ENCODE peak calls at places on chromosomes 16 and 17, in six cellular contexts. L is heart left ventricle; O is fibroblast of lung; C is CD4-positive, CD25-positive, alpha-beta regulatory T cell; K is ovary; U is GM23338. F is an unnamed sample. For H3K36me3, the result is how much of the 10 kb centered on the place peaks cover.

GRCh38 chr16:3459401-3460090 is 16.1 kb downstream of the NAA60 start:
- DNase-seq in O (no peak), C (peak), K (no peak), L (no peak), U (peak), F (no peak)

GRCh38 chr17:47238321-47239010 is 15.2 kb upstream of the ITGB3 start:
- DNase-seq in O (no peak), K (no peak), U (no peak), L (no peak), C (no peak), F (no peak)

GRCh38 chr17:75288784-75289121 is 480 bp downstream of the SLC25A19 start:
- DNase-seq in K (no peak), C (no peak), U (peak), O (no peak), L (no peak), F (peak)

GRCh38 chr16:51875834-51876725 is 670.9 kb downstream of the TOX3 start:
- DNase-seq in O (no peak), K (no peak), C (no peak), L (no peak), U (no peak), F (peak)

GRCh38 chr17:78034429-78035091 is 76.1 kb downstream of the TNRC6C start:
- DNase-seq in U (no peak), O (no peak), L (no peak), K (no peak), C (no peak), F (no peak)

GRCh38 chr17:60305141-60305540 is 86.8 kb downstream of the USP32 start:
- DNase-seq in O (no peak), C (peak), U (peak), L (no peak), K (no peak), F (no peak)

GRCh38 chr16:85365120-85365519 is 248.0 kb upstream of the GSE1 start:
- DNase-seq in L (no peak), C (no peak), K (no peak), U (no peak), O (no peak), F (no peak)

GRCh38 chr16:85872666-85873561 is 26.0 kb upstream of the IRF8 start:
- DNase-seq in C (no peak), K (no peak), U (no peak), L (no peak), O (no peak), F (no peak)

GRCh38 chr17:80228477-80228876 is 8.2 kb downstream of the SLC26A11 start:
- DNase-seq in C (no peak), U (no peak), L (no peak), K (no peak), O (no peak), F (no peak)

GRCh38 chr16:3577302-3577752 is at the start of gene NLRC3:
- DNase-seq in C (peak), L (no peak), K (no peak), O (no peak), U (no peak), F (no peak)

GRCh38 chr16:17571499-17572093 is 100.8 kb upstream of the XYLT1 start:
- DNase-seq in U (no peak), K (no peak), C (no peak), O (no peak), L (no peak), F (no peak)

GRCh38 chr17:58630883-58631522 is 60.8 kb downstream of the TEX14 start:
- DNase-seq in K (peak), C (no peak), U (peak), L (no peak), O (no peak), F (peak)

GRCh38 chr17:48153711-48154642 is 46.4 kb downstream of the SNX11 start:
- DNase-seq in U (peak), L (no peak), O (peak), C (peak), K (no peak), F (peak)

GRCh38 chr16:20004931-20005330 is 68.8 kb downstream of the GPR139 start:
- DNase-seq in U (peak), L (no peak), O (no peak), K (no peak), C (no peak), F (no peak)

GRCh38 chr17:48102700-48103378 is 1.6 kb upstream of the CBX1 start:
- DNase-seq in U (no peak), O (no peak), L (no peak), C (peak), K (no peak), F (peak)

GRCh38 chr16:77937473-77938195 is 84.7 kb upstream of the CLEC3A start:
- DNase-seq in U (no peak), O (no peak), L (no peak), K (no peak), C (no peak), F (no peak)

GRCh38 chr16:15672514-15673167 is 22.6 kb downstream of the NDE1 start:
- DNase-seq in K (peak), C (peak), U (peak), O (peak), L (peak), F (no peak)

GRCh38 chr16:85563515-85564276 is 49.4 kb upstream of the GSE1 start:
- DNase-seq in U (no peak), O (peak), K (peak), L (peak), C (no peak), F (no peak)

GRCh38 chr17:8803531-8804416 is 4.6 kb upstream of the MFSD6L start:
- DNase-seq in K (no peak), U (peak), C (peak), O (no peak), L (no peak), F (no peak)

GRCh38 chr16:86664518-86665318 is 86.4 kb downstream of the FOXL1 start:
- DNase-seq in C (peak), O (peak), U (no peak), K (no peak), L (no peak), F (peak)

GRCh38 chr17:83053021-83053778 is 26.2 kb upstream of the METRNL start:
- DNase-seq in C (no peak), K (peak), O (peak), U (no peak), L (peak), F (no peak)

GRCh38 chr17:31415640-31416502 is 24.4 kb downstream of the RAB11FIP4 start:
- DNase-seq in L (no peak), C (no peak), K (no peak), O (no peak), U (no peak), F (no peak)

GRCh38 chr16:15770107-15770506 is 86.7 kb downstream of the MYH11 start:
- DNase-seq in C (no peak), K (peak), O (no peak), U (no peak), L (no peak), F (no peak)

GRCh38 chr16:16830973-16831372 is 452.0 kb downstream of the NPIPA7 start:
- DNase-seq in K (no peak), L (no peak), U (no peak), O (no peak), C (no peak), F (no peak)

GRCh38 chr16:3101018-3101840 is 2.1 kb upstream of the ZSCAN10 start:
- DNase-seq in O (peak), U (peak), L (no peak), C (peak), K (no peak), F (no peak)

GRCh38 chr17:16488572-16488997 is 3.4 kb downstream of the LRRC75A start:
- DNase-seq in L (no peak), K (no peak), C (no peak), O (no peak), U (peak), F (peak)

GRCh38 chr17:41905172-41905571 is 13.6 kb downstream of the ACLY start:
- DNase-seq in C (no peak), U (no peak), K (no peak), O (no peak), L (no peak), F (no peak)
- H3K36me3 ChIP-seq in C (half or more), U (half or more), K (under half), O (under half), L (half or more), F (half or more)

DNA sequence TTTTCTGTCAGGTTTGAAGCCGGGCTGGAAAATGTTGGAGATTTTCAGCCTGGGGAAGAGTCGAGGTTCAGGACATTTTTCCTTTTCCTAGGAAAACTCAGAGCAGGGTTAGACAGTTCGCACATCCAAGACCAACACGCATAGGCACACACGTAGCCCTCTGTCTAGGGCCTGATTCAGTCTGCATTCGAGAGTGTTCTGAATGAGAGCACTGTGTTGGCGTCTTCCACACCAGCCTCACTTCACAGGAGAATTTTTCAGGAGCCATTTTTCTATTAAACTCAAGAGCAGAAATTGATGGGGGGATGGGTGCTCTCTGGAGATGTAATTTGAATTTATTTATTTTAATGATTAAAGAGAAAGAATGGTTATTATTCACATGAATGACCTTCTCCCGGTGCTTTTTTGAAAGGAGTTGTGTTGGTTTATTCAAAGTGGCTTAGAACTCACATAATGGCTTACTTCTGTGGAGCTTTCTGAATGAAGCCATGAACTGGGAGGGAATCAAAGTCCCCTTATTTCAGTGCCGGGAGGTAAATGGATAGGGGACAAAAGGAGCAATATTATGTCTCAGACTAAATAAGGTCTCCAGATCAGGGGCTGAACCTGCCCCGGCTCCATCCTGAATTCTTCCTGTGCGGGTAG is 194.3 kb downstream of the CCDC182 start:
- DNase-seq in C (no peak), O (no peak), U (no peak), L (no peak), K (no peak), F (no peak)
- H3K27ac ChIP-seq in C (no peak), O (no peak), U (no peak), L (no peak), K (no peak), F (no peak)

DNA sequence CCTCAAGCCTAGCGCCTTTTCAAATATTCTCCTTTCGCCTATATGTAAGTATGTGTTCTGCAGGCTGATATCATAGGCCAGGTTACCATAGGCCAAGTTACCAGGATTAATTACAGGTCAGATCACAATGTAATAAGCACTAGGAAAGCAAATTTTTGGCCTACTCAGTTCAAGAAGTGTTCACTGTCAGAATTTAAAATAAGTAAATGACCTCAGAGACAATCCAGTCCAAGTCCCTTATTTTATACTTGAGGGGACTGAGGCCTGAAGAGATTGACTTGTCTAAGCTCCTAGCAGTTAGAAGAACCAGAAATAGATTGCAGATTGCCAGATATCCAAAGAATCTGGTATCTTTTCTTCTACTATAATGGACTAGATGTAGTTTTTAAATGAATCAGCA is 6.7 kb downstream of the EME1 start:
- DNase-seq in O (no peak), L (no peak), C (no peak), U (no peak), K (no peak), F (no peak)
- H3K36me3 ChIP-seq in O (under half), L (under half), C (under half), U (under half), K (under half), F (under half)

GRCh38 chr16:57255686-57256415 is 10.8 kb downstream of the ARL2BP start:
- DNase-seq in O (no peak), U (no peak), C (no peak), K (no peak), L (peak), F (no peak)

GRCh38 chr16:57256601-57257395 is 11.7 kb downstream of the ARL2BP start:
- DNase-seq in O (no peak), K (no peak), L (peak), U (no peak), C (no peak), F (no peak)

GRCh38 chr16:57253410-57253927 is 8.4 kb downstream of the ARL2BP start:
- DNase-seq in L (no peak), O (no peak), U (no peak), C (no peak), K (no peak), F (no peak)

GRCh38 chr16:57251352-57251751 is 6.3 kb downstream of the ARL2BP start:
- DNase-seq in C (no peak), L (no peak), U (no peak), O (no peak), K (no peak), F (no peak)

DNA sequence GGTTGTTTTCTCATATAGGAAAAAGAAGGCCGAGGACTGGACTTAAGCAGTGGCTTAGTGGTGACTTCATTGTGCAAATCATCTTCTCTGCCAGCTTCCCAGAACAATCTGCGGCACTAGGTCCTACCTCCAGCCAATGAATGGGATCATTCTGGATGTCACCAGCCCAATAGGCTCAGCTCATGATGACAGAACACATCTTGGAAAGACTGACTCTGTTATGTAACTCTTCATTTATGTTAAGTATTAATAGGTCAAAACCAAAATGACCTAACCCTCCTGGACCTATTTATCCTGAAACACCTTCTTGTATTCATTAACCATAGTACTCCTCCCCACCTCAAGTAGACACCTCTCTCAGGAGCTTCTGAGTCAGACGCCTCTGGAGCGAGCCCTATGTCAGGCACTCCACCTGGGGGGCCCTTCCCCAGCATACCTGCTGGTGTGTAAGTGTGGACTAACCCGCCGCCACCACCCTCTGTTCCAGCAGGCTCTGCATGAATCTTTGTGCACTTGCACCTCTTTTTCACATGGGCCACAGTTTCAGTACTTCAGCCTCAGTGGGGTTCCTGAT is 7.2 kb downstream of the ARL2BP start:
- DNase-seq in L (peak), C (no peak), O (no peak), U (no peak), K (no peak), F (no peak)
- H3K27ac ChIP-seq in L (no peak), C (no peak), O (no peak), U (no peak), K (no peak), F (no peak)

DNA sequence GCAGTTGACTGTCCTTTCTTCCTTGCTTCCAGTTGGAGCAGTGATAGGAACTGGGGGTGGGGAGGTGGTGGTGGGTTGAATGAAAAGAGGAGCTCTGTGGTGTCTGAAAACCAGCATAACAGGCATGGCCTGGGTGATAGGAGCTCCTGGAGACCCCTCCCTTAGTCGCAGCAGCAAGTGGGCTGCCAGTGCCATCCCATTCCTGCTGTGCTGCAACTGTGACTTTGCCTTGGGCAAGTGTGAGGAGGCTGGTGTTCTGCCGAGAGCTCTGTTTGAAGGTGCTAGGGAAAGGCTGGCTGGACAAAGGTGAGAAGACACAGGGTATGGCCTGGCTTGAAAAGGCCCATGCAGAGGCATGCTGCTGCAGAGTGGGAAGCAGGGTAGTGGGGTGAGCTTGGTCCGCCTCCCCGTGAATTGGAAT is 2.7 kb upstream of the CDK5R1 start:
- DNase-seq in K (peak), U (no peak), C (no peak), L (no peak), O (no peak), F (no peak)
- H3K36me3 ChIP-seq in K (under half), U (under half), C (under half), L (under half), O (under half), F (under half)

GRCh38 chr17:68909066-68909465 is 46.1 kb downstream of the ABCA8 start:
- DNase-seq in U (no peak), K (peak), C (no peak), O (peak), L (no peak), F (no peak)

GRCh38 chr17:68910789-68911431 is 44.3 kb downstream of the ABCA8 start:
- DNase-seq in L (no peak), C (no peak), O (no peak), U (no peak), K (no peak), F (no peak)

GRCh38 chr17:68906638-68907037 is 48.6 kb downstream of the ABCA8 start:
- DNase-seq in L (no peak), U (peak), K (no peak), O (peak), C (no peak), F (no peak)

GRCh38 chr17:68908045-68908444 is 47.1 kb downstream of the ABCA8 start:
- DNase-seq in C (no peak), O (no peak), L (no peak), K (no peak), U (no peak), F (no peak)

DNA sequence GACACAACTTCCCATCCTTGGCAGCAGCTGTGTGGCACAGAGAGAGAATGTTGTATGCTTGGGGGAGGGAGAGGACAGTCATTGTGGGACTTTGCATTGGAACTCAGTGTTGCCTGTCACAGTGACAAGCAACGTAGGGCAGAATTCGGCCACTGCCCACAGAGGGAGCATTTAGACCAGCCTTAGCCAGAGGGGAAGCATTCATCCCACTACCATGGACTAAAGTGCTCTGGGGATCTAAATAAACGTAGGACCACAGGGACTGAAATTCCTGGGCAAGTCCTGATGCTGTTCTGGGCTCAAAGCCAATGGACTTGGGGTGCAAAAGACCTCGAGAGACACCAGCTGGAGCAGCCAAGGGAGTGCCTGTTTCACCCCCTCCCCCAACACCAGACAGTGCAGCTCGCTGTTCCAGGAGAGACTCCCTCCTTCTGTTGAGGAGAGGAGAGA is 44.9 kb downstream of the ABCA8 start:
- DNase-seq in O (peak), C (no peak), K (peak), L (no peak), U (peak), F (no peak)
- H3K27ac ChIP-seq in O (peak), C (no peak), K (peak), L (peak), U (no peak), F (no peak)

DNA sequence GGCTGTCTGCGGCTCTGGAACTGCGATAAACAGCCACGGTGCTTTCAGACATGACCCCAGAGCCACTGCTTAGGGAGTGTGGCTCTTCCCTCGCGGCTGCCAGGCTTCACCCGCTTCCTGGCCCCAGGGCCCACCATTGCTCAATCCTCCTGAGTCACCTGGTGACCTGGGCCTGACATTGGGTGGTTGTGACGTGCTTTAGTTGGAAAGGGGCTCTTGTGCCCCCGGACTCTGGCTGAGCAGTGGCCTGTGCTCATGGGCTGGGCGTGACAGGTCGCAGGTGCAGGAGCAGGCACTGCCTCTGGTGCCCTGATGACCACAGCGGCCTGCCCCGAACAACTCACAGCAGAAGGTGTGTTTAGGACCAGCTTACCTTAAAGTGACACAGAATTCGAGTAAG is 8.6 kb upstream of the NUDT16L1 start:
- DNase-seq in K (no peak), C (no peak), U (no peak), L (peak), O (no peak), F (no peak)
- H3K36me3 ChIP-seq in K (under half), C (under half), U (under half), L (half or more), O (under half), F (under half)

GRCh38 chr16:1545044-1545736 is 11.7 kb downstream of the TMEM204 start:
- DNase-seq in O (no peak), K (no peak), L (peak), U (no peak), C (no peak), F (no peak)
- H3K27ac ChIP-seq in O (peak), K (peak), L (peak), U (no peak), C (no peak), F (no peak)

DNA sequence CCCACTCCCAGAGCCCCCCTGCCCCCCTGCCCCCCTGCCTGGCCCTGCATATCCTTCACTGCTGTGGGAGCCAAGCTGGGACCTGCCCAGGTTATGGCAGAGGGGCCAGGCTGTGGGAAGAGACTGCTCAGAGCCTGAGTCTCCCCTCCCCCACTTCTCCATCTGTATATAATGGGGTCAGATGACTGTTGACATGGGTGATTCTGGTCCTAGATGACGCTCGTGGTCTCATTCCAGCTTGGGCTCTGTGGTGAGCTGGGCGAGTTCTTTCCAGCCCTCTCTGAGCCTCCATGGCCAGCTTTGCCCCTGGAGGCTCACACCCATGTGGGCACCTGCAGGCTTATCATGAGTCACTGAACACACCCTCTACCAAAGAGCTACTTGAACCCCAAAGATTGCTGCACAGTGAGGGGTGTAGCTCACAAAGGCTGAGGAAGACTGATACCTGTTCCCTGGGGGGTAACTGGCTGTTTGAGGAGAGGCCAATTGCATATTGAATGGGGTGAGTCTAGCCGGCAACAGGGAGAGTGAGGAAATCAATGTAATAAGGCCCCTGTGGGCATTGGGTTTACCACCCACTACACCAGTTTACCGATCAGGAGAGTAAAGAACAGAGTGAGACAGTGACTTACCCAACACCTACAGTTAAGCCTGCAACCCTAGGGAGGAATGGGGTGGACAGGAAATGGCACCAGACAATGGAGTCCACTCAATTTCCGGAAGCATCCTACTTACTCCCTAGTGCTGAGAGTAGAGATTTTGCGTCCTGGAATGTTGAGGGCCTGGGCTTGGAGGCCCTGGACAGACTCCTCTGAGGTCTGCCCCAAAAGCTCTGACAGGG is 4.2 kb upstream of the SREBF1 start:
- DNase-seq in K (no peak), L (no peak), C (peak), U (peak), O (peak), F (peak)
- H3K36me3 ChIP-seq in K (under half), L (under half), C (under half), U (under half), O (under half), F (under half)

F was measured in SJCRH30.